ENCODE peak calls at places on chromosomes 6 and 20, in four cellular contexts. T, K, O and Y are unnamed samples.

GRCh38 chr6:3363296-3364025 is 93.4 kb downstream of the SLC22A23 start:
- DNase-seq in T (no peak), K (no peak), O (no peak), Y (no peak)

GRCh38 chr6:35267897-35268296 is 8.4 kb downstream of the ZNF76 start:
- DNase-seq in T (no peak), K (no peak), O (no peak), Y (no peak)

GRCh38 chr6:158653577-158654354 is 3.9 kb downstream of the SYTL3 start:
- DNase-seq in T (no peak), K (no peak), O (no peak), Y (no peak)

GRCh38 chr20:56574531-56575142 is 41.6 kb downstream of the FAM209B start:
- DNase-seq in T (no peak), K (peak; percentile 53), O (no peak), Y (no peak)

GRCh38 chr20:51930775-51931174 is 128.5 kb upstream of the SALL4 start:
- DNase-seq in T (no peak), K (peak; percentile 77), O (no peak), Y (no peak)

GRCh38 chr20:41412324-41412723 is 45.7 kb upstream of the EMILIN3 start:
- DNase-seq in T (no peak), K (no peak), O (no peak), Y (no peak)

GRCh38 chr6:131917318-131917717 is 33.9 kb downstream of the CCN2 start:
- DNase-seq in T (no peak), K (peak; percentile 11), O (no peak), Y (peak; percentile 42)

GRCh38 chr6:82371799-82372508 is 8.3 kb downstream of the TPBG start:
- DNase-seq in T (no peak), K (peak; percentile 72), O (no peak), Y (no peak)

GRCh38 chr20:48959902-48960550 is 38.5 kb downstream of the ARFGEF2 start:
- DNase-seq in T (no peak), K (peak; percentile 36), O (no peak), Y (no peak)

GRCh38 chr6:137928286-137928685 is 61.2 kb downstream of the TNFAIP3 start:
- DNase-seq in T (no peak), K (no peak), O (no peak), Y (peak; percentile 24)

GRCh38 chr20:31474097-31474436 is 860 bp downstream of the DEFB124 start:
- DNase-seq in T (no peak), K (no peak), O (no peak), Y (peak; percentile 73)

GRCh38 chr6:149060300-149060984 is 257.1 kb upstream of the TAB2 start:
- DNase-seq in T (peak; percentile 59), K (no peak), O (no peak), Y (peak; percentile 64)

GRCh38 chr6:14763139-14763538 is 482.7 kb upstream of the JARID2 start:
- DNase-seq in T (no peak), K (peak; percentile 60), O (no peak), Y (no peak)

GRCh38 chr6:78947962-78948361 is 80.6 kb downstream of the IRAK1BP1 start:
- DNase-seq in T (no peak), K (peak; percentile 47), O (no peak), Y (no peak)

GRCh38 chr6:52564856-52565255 is 12.0 kb downstream of the TRAM2 start:
- DNase-seq in T (no peak), K (no peak), O (no peak), Y (no peak)

GRCh38 chr20:31515775-31516107 is 1.5 kb downstream of the HM13 start:
- DNase-seq in T (no peak), K (peak; percentile 26), O (no peak), Y (peak; percentile 6)

GRCh38 chr6:25959890-25960531 is 2.6 kb upstream of the TRIM38 start:
- DNase-seq in T (no peak), K (peak; percentile 59), O (no peak), Y (peak; percentile 28)

GRCh38 chr6:73079978-73080377 is 145.3 kb downstream of the KHDC1L start:
- DNase-seq in T (no peak), K (peak; percentile 58), O (no peak), Y (no peak)

GRCh38 chr6:135686784-135687301 is 164.7 kb upstream of the PDE7B start:
- DNase-seq in T (no peak), K (peak; percentile 4), O (no peak), Y (no peak)

GRCh38 chr6:36129889-36130671 is at the start of gene MAPK13:
- DNase-seq in T (no peak), K (peak; percentile 73), O (peak; percentile 48), Y (no peak)

GRCh38 chr20:12941025-12941424 is 67.7 kb upstream of the SPTLC3 start:
- DNase-seq in T (no peak), K (no peak), O (no peak), Y (no peak)

GRCh38 chr6:18213439-18213838 is 50.9 kb downstream of the DEK start:
- DNase-seq in T (no peak), K (no peak), O (no peak), Y (no peak)

GRCh38 chr6:47308223-47308567 is 1.5 kb downstream of the TNFRSF21 start:
- DNase-seq in T (no peak), K (peak; percentile 6), O (peak; percentile 51), Y (peak; percentile 51)

GRCh38 chr6:117956386-117956785 is 49.3 kb downstream of the SLC35F1 start:
- DNase-seq in T (no peak), K (peak; percentile 4), O (peak; percentile 79), Y (no peak)

GRCh38 chr20:63854069-63854765 is 7.1 kb upstream of the ABHD16B start:
- DNase-seq in T (peak; percentile 82), K (peak; percentile 14), O (no peak), Y (no peak)

GRCh38 chr6:68834561-68834960 is 199.5 kb downstream of the ADGRB3 start:
- DNase-seq in T (no peak), K (peak; percentile 2), O (no peak), Y (no peak)

GRCh38 chr20:63826753-63827152 is 4.3 kb downstream of the ZBTB46 start:
- DNase-seq in T (no peak), K (peak; percentile 48), O (no peak), Y (no peak)

GRCh38 chr20:10857362-10858070 is 183.7 kb upstream of the JAG1 start:
- DNase-seq in T (no peak), K (peak; percentile 75), O (no peak), Y (no peak)

GRCh38 chr6:145668844-145669243 is 66.5 kb downstream of the EPM2A start:
- DNase-seq in T (no peak), K (no peak), O (no peak), Y (no peak)

GRCh38 chr6:116229287-116229913 is 24.5 kb downstream of the TSPYL4 start:
- DNase-seq in T (peak; percentile 84), K (peak; percentile 97), O (peak; percentile 92), Y (peak; percentile 6)

GRCh38 chr20:59455392-59456341 is 148.7 kb upstream of the PHACTR3 start:
- DNase-seq in T (peak; percentile 77), K (peak; percentile 63), O (peak; percentile 60), Y (peak; percentile 14)
- TF ChIP-seq EZH2phosphoT487 in T (no peak), K (no peak), O (no peak), Y (no peak)

GRCh38 chr6:86723729-86724128 is 213.6 kb upstream of the HTR1E start:
- DNase-seq in T (no peak), K (no peak), O (no peak), Y (no peak)
- H2AFZ ChIP-seq in T (no peak overlapping the region), K (no peak overlapping the region), O (no peak overlapping the region), Y (no peak overlapping the region)

GRCh38 chr6:31401403-31401802 is 2.0 kb upstream of the MICA start:
- DNase-seq in T (no peak), K (peak; percentile 82), O (no peak), Y (no peak)
- H3K4me1 ChIP-seq in T (no peaks in the 10 kb centered on the region), K (peaks cover 42% of the 10 kb centered on the region), O (peaks cover 14% of the 10 kb centered on the region), Y (peaks cover 25% of the 10 kb centered on the region)

GRCh38 chr6:5665667-5666066 is 341.1 kb downstream of the NRN1 start:
- DNase-seq in T (no peak), K (no peak), O (no peak), Y (no peak)
- TF ChIP-seq EZH2phosphoT487 in T (no peak), K (no peak), O (no peak), Y (no peak)

DNA sequence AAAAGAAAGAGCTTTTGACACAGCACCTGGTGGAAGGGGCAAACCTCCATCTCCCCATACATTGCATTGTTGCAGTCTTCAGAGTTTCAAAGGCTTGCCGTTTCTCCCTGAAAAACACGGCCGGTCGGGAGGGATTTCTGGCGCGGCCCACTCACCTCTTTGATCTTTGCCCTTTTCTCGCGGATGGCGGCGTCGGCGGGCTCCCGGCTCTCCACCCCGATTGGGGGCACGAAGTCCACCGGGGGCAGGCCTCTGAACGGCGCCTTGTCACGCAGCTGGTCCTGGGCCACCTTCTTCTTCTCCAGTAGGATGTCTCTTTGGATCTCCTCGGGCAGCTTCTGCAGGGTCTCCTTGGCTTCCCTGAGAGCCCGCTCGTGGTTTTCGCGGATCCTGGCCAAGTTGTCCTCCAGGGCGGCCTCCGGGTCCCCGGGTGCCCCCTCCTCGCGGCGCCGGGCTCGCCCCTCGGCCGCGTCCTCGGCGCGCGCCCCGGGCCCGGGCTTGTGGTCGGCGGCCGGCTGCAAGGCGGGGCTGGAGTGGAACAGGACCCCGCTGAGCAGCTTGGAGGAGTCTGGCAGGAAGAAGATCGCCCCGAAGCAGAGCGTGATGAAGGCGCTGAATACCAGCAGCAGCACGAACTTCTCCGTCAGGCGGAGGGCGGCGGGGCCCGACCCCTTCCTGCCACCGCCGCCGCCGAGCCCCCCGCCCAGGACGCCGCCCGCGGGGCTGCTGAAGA is 1.1 kb downstream of the MAN1A1 start:
- DNase-seq in T (peak; percentile 82), K (peak; percentile 55), O (peak; percentile 71), Y (peak; percentile 63)
- H2AFZ ChIP-seq in T (peak overlapping the region; percentile 87), K (peak overlapping the region; percentile 93), O (peak overlapping the region; percentile 85), Y (no peak overlapping the region)

GRCh38 chr6:128305976-128306375 is 214.4 kb downstream of the PTPRK start:
- DNase-seq in T (no peak), K (no peak), O (no peak), Y (no peak)
- H3K4me1 ChIP-seq in T (no peaks in the 10 kb centered on the region), K (no peaks in the 10 kb centered on the region), O (peaks cover 10% of the 10 kb centered on the region), Y (no peaks in the 10 kb centered on the region)

DNA sequence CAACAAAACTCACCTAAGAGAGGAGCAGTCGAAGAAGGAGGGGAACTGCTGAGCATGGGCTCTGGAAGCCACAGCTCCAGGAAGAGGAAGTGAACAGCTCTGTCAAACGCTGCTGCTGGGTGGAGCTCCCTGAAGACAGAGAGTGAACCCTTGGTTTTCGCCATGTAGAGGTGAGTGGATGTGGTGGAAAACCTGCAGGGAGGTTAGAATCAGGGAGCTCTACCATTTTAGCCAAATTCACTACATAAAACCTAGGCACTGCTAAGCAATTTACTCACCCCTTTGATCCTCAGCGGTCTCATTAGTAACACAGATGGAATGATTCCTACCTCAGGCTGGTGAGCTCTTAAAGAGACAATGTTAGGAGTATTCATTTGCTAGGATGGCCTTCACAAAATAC is 19.4 kb upstream of the TFAP2A start:
- DNase-seq in T (no peak), K (no peak), O (no peak), Y (no peak)
- TF ChIP-seq EZH2phosphoT487 in T (no peak), K (no peak), O (no peak), Y (no peak)

DNA sequence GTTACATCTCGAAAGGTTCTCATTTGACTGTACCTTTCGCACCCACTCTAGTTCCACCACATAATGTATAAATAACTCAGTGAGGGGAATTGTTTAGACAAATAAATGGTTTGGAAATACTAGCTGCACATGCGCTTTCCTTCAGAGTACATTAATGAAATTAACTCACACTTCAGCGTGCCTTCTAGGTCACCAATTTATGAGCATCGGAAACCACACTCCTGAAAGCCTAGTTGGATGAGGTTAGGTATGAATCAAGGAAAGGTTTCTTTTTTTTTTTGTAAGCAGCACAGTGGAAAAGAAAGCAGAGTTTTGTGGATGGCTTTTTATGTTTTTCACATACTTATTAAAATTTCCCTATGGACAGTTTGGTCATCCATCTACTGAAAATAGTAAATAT is 247.8 kb upstream of the TCF21 start:
- DNase-seq in T (no peak), K (peak; percentile 39), O (no peak), Y (no peak)
- H2AFZ ChIP-seq in T (no peak overlapping the region), K (no peak overlapping the region), O (no peak overlapping the region), Y (no peak overlapping the region)

GRCh38 chr6:107991939-107992560 is 34.0 kb upstream of the SEC63 start:
- DNase-seq in T (no peak), K (no peak), O (no peak), Y (no peak)
- H3K4me1 ChIP-seq in T (no peaks in the 10 kb centered on the region), K (no peaks in the 10 kb centered on the region), O (no peaks in the 10 kb centered on the region), Y (no peaks in the 10 kb centered on the region)